ENCODE peak calls at places on chromosomes 5 and 9, in five cellular contexts. One of them, this sample, is unnamed.

GRCh38 chr5:102753889-102754498 is 1.1 kb upstream of the PAM start:
- DNase-seq in mesenchymal stem cell: no peak
- DNase-seq in HFFc6: no peak
- DNase-seq in NCI-H2029 treated with DMSO at 0.1 percent for 48 hours: no peak
- DNase-seq in SJSA1: no peak
- DNase-seq in this sample: no peak

GRCh38 chr5:80255425-80255751 is 460 bp downstream of the SERINC5 start:
- DNase-seq in mesenchymal stem cell: peak; percentile 74
- DNase-seq in HFFc6: peak; percentile 52
- DNase-seq in NCI-H2029 treated with DMSO at 0.1 percent for 48 hours: no peak
- DNase-seq in SJSA1: peak; percentile 68
- DNase-seq in this sample: no peak

GRCh38 chr5:171865431-171865830 is 79.8 kb downstream of the SMIM23 start:
- DNase-seq in mesenchymal stem cell: no peak
- DNase-seq in HFFc6: no peak
- DNase-seq in NCI-H2029 treated with DMSO at 0.1 percent for 48 hours: no peak
- DNase-seq in SJSA1: no peak
- DNase-seq in this sample: no peak

GRCh38 chr5:146993876-146994530 is 115.4 kb upstream of the PPP2R2B start:
- DNase-seq in mesenchymal stem cell: no peak
- DNase-seq in HFFc6: no peak
- DNase-seq in NCI-H2029 treated with DMSO at 0.1 percent for 48 hours: no peak
- DNase-seq in SJSA1: no peak
- DNase-seq in this sample: no peak

GRCh38 chr5:179795049-179795862 is 1.5 kb downstream of the LTC4S start:
- DNase-seq in mesenchymal stem cell: no peak
- DNase-seq in HFFc6: no peak
- DNase-seq in NCI-H2029 treated with DMSO at 0.1 percent for 48 hours: peak; percentile 57
- DNase-seq in SJSA1: no peak
- DNase-seq in this sample: no peak

GRCh38 chr9:19049872-19050636 is 827 bp downstream of the RRAGA start:
- DNase-seq in mesenchymal stem cell: peak; percentile 55
- DNase-seq in HFFc6: peak; percentile 38
- DNase-seq in NCI-H2029 treated with DMSO at 0.1 percent for 48 hours: no peak
- DNase-seq in SJSA1: no peak
- DNase-seq in this sample: no peak

GRCh38 chr5:144236479-144236878 is 65.8 kb downstream of the KCTD16 start:
- DNase-seq in mesenchymal stem cell: no peak
- DNase-seq in HFFc6: no peak
- DNase-seq in NCI-H2029 treated with DMSO at 0.1 percent for 48 hours: no peak
- DNase-seq in SJSA1: no peak
- DNase-seq in this sample: no peak

GRCh38 chr9:37752646-37753488 is 738 bp upstream of the TRMT10B start:
- DNase-seq in mesenchymal stem cell: no peak
- DNase-seq in HFFc6: no peak
- DNase-seq in NCI-H2029 treated with DMSO at 0.1 percent for 48 hours: no peak
- DNase-seq in SJSA1: no peak
- DNase-seq in this sample: no peak

GRCh38 chr9:130962418-130963316 is 23.6 kb upstream of the FIBCD1 start:
- DNase-seq in mesenchymal stem cell: peak; percentile 93
- DNase-seq in HFFc6: peak; percentile 93
- DNase-seq in NCI-H2029 treated with DMSO at 0.1 percent for 48 hours: no peak
- DNase-seq in SJSA1: peak; percentile 81
- DNase-seq in this sample: no peak

GRCh38 chr5:5293029-5293428 is 129.4 kb upstream of the ICE1 start:
- DNase-seq in mesenchymal stem cell: no peak
- DNase-seq in HFFc6: no peak
- DNase-seq in NCI-H2029 treated with DMSO at 0.1 percent for 48 hours: no peak
- DNase-seq in SJSA1: no peak
- DNase-seq in this sample: no peak

GRCh38 chr9:98810106-98810840 is 2.8 kb downstream of the GALNT12 start:
- DNase-seq in mesenchymal stem cell: no peak
- DNase-seq in HFFc6: no peak
- DNase-seq in NCI-H2029 treated with DMSO at 0.1 percent for 48 hours: no peak
- DNase-seq in SJSA1: no peak
- DNase-seq in this sample: no peak

GRCh38 chr5:77683171-77683732 is 44.7 kb upstream of the OTP start:
- DNase-seq in mesenchymal stem cell: no peak
- DNase-seq in HFFc6: no peak
- DNase-seq in NCI-H2029 treated with DMSO at 0.1 percent for 48 hours: no peak
- DNase-seq in SJSA1: no peak
- DNase-seq in this sample: no peak

GRCh38 chr9:108885643-108886348 is 23.7 kb downstream of the ACTL7A start:
- DNase-seq in mesenchymal stem cell: peak; percentile 83
- DNase-seq in HFFc6: peak; percentile 58
- DNase-seq in NCI-H2029 treated with DMSO at 0.1 percent for 48 hours: peak; percentile 86
- DNase-seq in SJSA1: peak; percentile 46
- DNase-seq in this sample: peak; percentile 86

GRCh38 chr9:127187231-127187956 is 65.0 kb upstream of the ANGPTL2 start:
- DNase-seq in mesenchymal stem cell: peak; percentile 98
- DNase-seq in HFFc6: peak; percentile 97
- DNase-seq in NCI-H2029 treated with DMSO at 0.1 percent for 48 hours: no peak
- DNase-seq in SJSA1: peak; percentile 79
- DNase-seq in this sample: no peak

GRCh38 chr9:18330736-18331335 is 143.1 kb upstream of the ADAMTSL1 start:
- DNase-seq in mesenchymal stem cell: no peak
- DNase-seq in HFFc6: no peak
- DNase-seq in NCI-H2029 treated with DMSO at 0.1 percent for 48 hours: no peak
- DNase-seq in SJSA1: no peak
- DNase-seq in this sample: no peak

GRCh38 chr5:179799644-179799973 is 5.8 kb downstream of the LTC4S start:
- DNase-seq in mesenchymal stem cell: no peak
- DNase-seq in HFFc6: no peak
- DNase-seq in NCI-H2029 treated with DMSO at 0.1 percent for 48 hours: no peak
- DNase-seq in SJSA1: no peak
- DNase-seq in this sample: no peak

GRCh38 chr9:107425110-107426025 is 64.2 kb downstream of the KLF4 start:
- DNase-seq in mesenchymal stem cell: peak; percentile 60
- DNase-seq in HFFc6: no peak
- DNase-seq in NCI-H2029 treated with DMSO at 0.1 percent for 48 hours: no peak
- DNase-seq in SJSA1: peak; percentile 58
- DNase-seq in this sample: no peak

GRCh38 chr5:106380736-106381135 is 1290.0 kb downstream of the EFNA5 start:
- DNase-seq in mesenchymal stem cell: peak; percentile 49
- DNase-seq in HFFc6: no peak
- DNase-seq in NCI-H2029 treated with DMSO at 0.1 percent for 48 hours: no peak
- DNase-seq in SJSA1: no peak
- DNase-seq in this sample: no peak

GRCh38 chr5:123088031-123088805 is 823 bp upstream of the PRDM6 start:
- DNase-seq in mesenchymal stem cell: peak; percentile 45
- DNase-seq in HFFc6: no peak
- DNase-seq in NCI-H2029 treated with DMSO at 0.1 percent for 48 hours: no peak
- DNase-seq in SJSA1: no peak
- DNase-seq in this sample: no peak

GRCh38 chr9:121009657-121010056 is 40.4 kb downstream of the C5 start:
- DNase-seq in mesenchymal stem cell: no peak
- DNase-seq in HFFc6: no peak
- DNase-seq in NCI-H2029 treated with DMSO at 0.1 percent for 48 hours: no peak
- DNase-seq in SJSA1: no peak
- DNase-seq in this sample: no peak

GRCh38 chr5:81171769-81172168 is 61.4 kb upstream of the CKMT2 start:
- DNase-seq in mesenchymal stem cell: no peak
- DNase-seq in HFFc6: no peak
- DNase-seq in NCI-H2029 treated with DMSO at 0.1 percent for 48 hours: no peak
- DNase-seq in SJSA1: no peak
- DNase-seq in this sample: no peak

GRCh38 chr5:9869616-9870288 is 239.6 kb upstream of the TAS2R1 start:
- DNase-seq in mesenchymal stem cell: peak; percentile 6
- DNase-seq in HFFc6: peak; percentile 90
- DNase-seq in NCI-H2029 treated with DMSO at 0.1 percent for 48 hours: no peak
- DNase-seq in SJSA1: no peak
- DNase-seq in this sample: no peak

GRCh38 chr5:157907479-157907878 is 48.5 kb upstream of the CLINT1 start:
- DNase-seq in mesenchymal stem cell: no peak
- DNase-seq in HFFc6: no peak
- DNase-seq in NCI-H2029 treated with DMSO at 0.1 percent for 48 hours: no peak
- DNase-seq in SJSA1: no peak
- DNase-seq in this sample: no peak

GRCh38 chr9:127250896-127251391 is 13.6 kb upstream of the GARNL3 start:
- DNase-seq in mesenchymal stem cell: no peak
- DNase-seq in HFFc6: no peak
- DNase-seq in NCI-H2029 treated with DMSO at 0.1 percent for 48 hours: no peak
- DNase-seq in SJSA1: no peak
- DNase-seq in this sample: no peak

GRCh38 chr5:60340965-60341471 is 358.9 kb downstream of the DEPDC1B start:
- DNase-seq in mesenchymal stem cell: no peak
- DNase-seq in HFFc6: no peak
- DNase-seq in NCI-H2029 treated with DMSO at 0.1 percent for 48 hours: no peak
- DNase-seq in SJSA1: no peak
- DNase-seq in this sample: no peak

GRCh38 chr9:132210472-132211145 is 48.8 kb downstream of the NTNG2 start:
- DNase-seq in mesenchymal stem cell: no peak
- DNase-seq in HFFc6: peak; percentile 3
- DNase-seq in NCI-H2029 treated with DMSO at 0.1 percent for 48 hours: no peak
- DNase-seq in SJSA1: no peak
- DNase-seq in this sample: no peak

GRCh38 chr9:71647094-71647591 is 121.2 kb downstream of the CEMIP2 start:
- DNase-seq in mesenchymal stem cell: peak; percentile 87
- DNase-seq in HFFc6: peak; percentile 16
- DNase-seq in NCI-H2029 treated with DMSO at 0.1 percent for 48 hours: no peak
- DNase-seq in SJSA1: peak; percentile 62
- DNase-seq in this sample: peak; percentile 1

GRCh38 chr5:35863159-35863558 is 6.5 kb downstream of the IL7R start:
- DNase-seq in mesenchymal stem cell: no peak
- DNase-seq in HFFc6: no peak
- DNase-seq in NCI-H2029 treated with DMSO at 0.1 percent for 48 hours: no peak
- DNase-seq in SJSA1: no peak
- DNase-seq in this sample: no peak

GRCh38 chr9:34635556-34635955 is 2.0 kb downstream of the SIGMAR1 start:
- DNase-seq in mesenchymal stem cell: no peak
- DNase-seq in HFFc6: no peak
- DNase-seq in NCI-H2029 treated with DMSO at 0.1 percent for 48 hours: no peak
- DNase-seq in SJSA1: no peak
- DNase-seq in this sample: no peak

GRCh38 chr9:128006360-128007024 is 25.7 kb upstream of the EEIG1 start:
- DNase-seq in mesenchymal stem cell: peak; percentile 44
- DNase-seq in HFFc6: peak; percentile 36
- DNase-seq in NCI-H2029 treated with DMSO at 0.1 percent for 48 hours: no peak
- DNase-seq in SJSA1: no peak
- DNase-seq in this sample: no peak

GRCh38 chr9:2874001-2874750 is 30.3 kb upstream of the PUM3 start:
- DNase-seq in mesenchymal stem cell: peak; percentile 29
- DNase-seq in HFFc6: no peak
- DNase-seq in NCI-H2029 treated with DMSO at 0.1 percent for 48 hours: no peak
- DNase-seq in SJSA1: peak; percentile 1
- DNase-seq in this sample: no peak

GRCh38 chr9:113677057-113677456 is 199.1 kb upstream of the ZNF618 start:
- DNase-seq in mesenchymal stem cell: peak; percentile 34
- DNase-seq in HFFc6: no peak
- DNase-seq in NCI-H2029 treated with DMSO at 0.1 percent for 48 hours: no peak
- DNase-seq in SJSA1: no peak
- DNase-seq in this sample: no peak

This sample was measured in GM12864.